ENCODE peak calls at places on chromosomes 16 and 17, in eight cellular contexts. U is effector memory CD4-positive, alpha-beta T cell; B is right cardiac atrium; J is heart left ventricle; F is colonic mucosa; N is hepatocyte; D is mucosa of descending colon; W is cardiac muscle cell. M is an unnamed sample.

GRCh38 chr17:78559749-78560368 is 17.3 kb downstream of the DNAH17 start:
- DNase-seq in F (no peak), B (no peak), U (no peak), W (no peak), J (peak; percentile 54), D (no peak), N (no peak), M (no peak)

GRCh38 chr17:42920922-42921321 is 20.3 kb downstream of the G6PC1 start:
- DNase-seq in D (no peak), F (no peak), N (no peak), J (no peak), B (no peak), W (no peak), U (no peak), M (no peak)

GRCh38 chr17:4247981-4248388 is 15.8 kb downstream of the ANKFY1 start:
- DNase-seq in N (peak; percentile 71), B (no peak), F (peak; percentile 84), W (no peak), D (peak; percentile 85), U (no peak), J (no peak), M (no peak)

GRCh38 chr16:17529982-17530760 is 59.4 kb upstream of the XYLT1 start:
- DNase-seq in W (no peak), N (no peak), B (no peak), J (no peak), F (no peak), U (no peak), D (no peak), M (no peak)

GRCh38 chr17:58507123-58507634 is 7.3 kb downstream of the MTMR4 start:
- DNase-seq in J (peak; percentile 68), U (no peak), D (no peak), F (no peak), N (no peak), W (no peak), B (no peak), M (no peak)

GRCh38 chr17:57366177-57366557 is 109.8 kb downstream of the MSI2 start:
- DNase-seq in F (no peak), B (no peak), J (no peak), U (no peak), D (no peak), W (no peak), N (no peak), M (no peak)

GRCh38 chr17:17877548-17878358 is 41.0 kb upstream of the SREBF1 start:
- DNase-seq in F (peak; percentile 40), B (peak; percentile 94), U (no peak), W (peak; percentile 88), J (peak; percentile 84), D (peak; percentile 66), N (peak; percentile 85), M (peak; percentile 86)

GRCh38 chr17:382644-383533 is 30.3 kb upstream of the RPH3AL start:
- DNase-seq in N (peak; percentile 92), J (no peak), W (peak; percentile 40), F (no peak), U (no peak), B (no peak), D (no peak), M (no peak)

GRCh38 chr17:306116-306515 is 46.5 kb downstream of the RPH3AL start:
- DNase-seq in W (no peak), J (peak; percentile 54), N (no peak), D (peak; percentile 31), U (no peak), B (peak; percentile 47), F (no peak), M (no peak)

GRCh38 chr17:51275381-51275780 is 15.0 kb downstream of the UTP18 start:
- DNase-seq in N (no peak), F (no peak), J (no peak), W (no peak), U (no peak), D (no peak), B (no peak), M (no peak)

GRCh38 chr16:85246973-85247372 is 134.7 kb upstream of the CIBAR2 start:
- DNase-seq in U (no peak), D (no peak), N (no peak), B (no peak), J (no peak), F (no peak), W (no peak), M (no peak)

GRCh38 chr17:58991718-58992331 is 114.9 kb downstream of the TRIM37 start:
- DNase-seq in D (no peak), U (no peak), J (no peak), N (peak; percentile 72), B (no peak), W (no peak), F (peak; percentile 26), M (no peak)

GRCh38 chr17:37083461-37083860 is 134.7 kb downstream of the AATF start:
- DNase-seq in U (no peak), F (no peak), N (no peak), B (no peak), J (no peak), D (no peak), W (no peak), M (no peak)

GRCh38 chr16:84334058-84334457 is 34.3 kb upstream of the ATP2C2 start:
- DNase-seq in F (peak; percentile 67), N (no peak), J (no peak), W (no peak), B (no peak), U (no peak), D (no peak), M (no peak)

GRCh38 chr17:13395872-13396271 is 205.9 kb downstream of the HS3ST3A1 start:
- DNase-seq in N (no peak), W (no peak), F (no peak), B (no peak), J (no peak), U (no peak), D (no peak), M (no peak)

GRCh38 chr17:27635275-27635823 is 4.4 kb downstream of the LGALS9 start:
- DNase-seq in F (peak; percentile 69), U (no peak), N (no peak), W (no peak), D (no peak), J (no peak), B (peak; percentile 31), M (no peak)

GRCh38 chr17:77354721-77355455 is 214.1 kb downstream of the SEC14L1 start:
- DNase-seq in W (no peak), D (peak; percentile 85), U (no peak), B (peak; percentile 93), J (peak; percentile 82), N (peak; percentile 58), F (peak; percentile 63), M (peak; percentile 88)

GRCh38 chr16:72298947-72299346 is 127.0 kb upstream of the PMFBP1 start:
- DNase-seq in D (no peak), U (no peak), W (no peak), N (no peak), J (no peak), F (no peak), B (no peak), M (no peak)

GRCh38 chr17:39118674-39119419 is 32.6 kb downstream of the PLXDC1 start:
- DNase-seq in D (no peak), F (no peak), U (no peak), W (no peak), B (peak; percentile 47), J (no peak), N (no peak), M (no peak)

GRCh38 chr16:81143921-81144471 is 47.8 kb upstream of the GCSH start:
- DNase-seq in F (no peak), W (no peak), J (no peak), N (peak; percentile 39), B (no peak), U (no peak), D (no peak), M (no peak)

GRCh38 chr17:58837699-58838098 is 82.0 kb downstream of the PPM1E start:
- DNase-seq in B (no peak), D (no peak), N (no peak), F (no peak), U (no peak), W (no peak), J (no peak), M (no peak)

GRCh38 chr16:30069575-30070462 is 4.3 kb downstream of the ALDOA start:
- DNase-seq in U (no peak), D (no peak), W (peak; percentile 27), F (no peak), J (peak; percentile 67), N (no peak), B (peak; percentile 78), M (no peak)
- H3K4me3 ChIP-seq in U (no peak overlapping the region), D (no peak overlapping the region), W (no peak overlapping the region), F (no peak overlapping the region), J (peak overlapping the region; percentile 1), N (no peak overlapping the region), B (no peak overlapping the region), M (no peak overlapping the region)

DNA sequence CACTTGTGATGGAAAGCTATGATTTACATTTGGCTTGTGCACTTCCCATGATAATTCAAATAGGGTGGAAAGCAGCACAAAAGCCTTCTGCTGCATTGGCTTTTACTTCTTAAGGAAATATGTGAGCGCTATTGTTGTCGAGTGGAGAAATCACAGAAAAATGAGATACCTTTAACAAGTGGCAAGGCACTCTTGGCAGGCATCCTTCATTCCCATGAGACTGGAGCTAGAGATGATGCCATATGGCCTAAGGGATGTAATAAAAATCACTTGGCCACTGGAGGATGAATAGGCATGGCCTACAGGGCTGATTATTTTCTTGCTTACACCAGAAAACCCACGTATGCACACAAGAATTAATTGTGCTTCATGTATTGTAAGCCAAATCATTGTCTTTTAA is 389.1 kb downstream of the CDH13 start:
- DNase-seq in W (no peak), B (no peak), J (no peak), U (no peak), D (no peak), N (no peak), F (no peak), M (no peak)
- H3K4me1 ChIP-seq in W (no peaks in the 10 kb centered on the region), B (no peaks in the 10 kb centered on the region), J (peaks cover 4% of the 10 kb centered on the region), U (no peaks in the 10 kb centered on the region), D (no peaks in the 10 kb centered on the region), N (no peaks in the 10 kb centered on the region), F (no peaks in the 10 kb centered on the region), M (no peaks in the 10 kb centered on the region)

GRCh38 chr16:68367440-68367839 is 56.6 kb downstream of the PRMT7 start:
- DNase-seq in D (peak; percentile 45), N (no peak), B (no peak), U (no peak), F (no peak), J (no peak), W (no peak), M (no peak)

GRCh38 chr16:68368602-68368944 is 57.8 kb downstream of the PRMT7 start:
- DNase-seq in J (no peak), F (no peak), N (no peak), D (peak; percentile 47), U (no peak), B (no peak), W (no peak), M (no peak)

GRCh38 chr16:68367034-68367433 is 56.2 kb downstream of the PRMT7 start:
- DNase-seq in B (no peak), U (no peak), W (peak; percentile 72), D (peak; percentile 40), J (no peak), F (peak; percentile 72), N (peak; percentile 60), M (no peak)

GRCh38 chr16:68369168-68369567 is 58.3 kb downstream of the PRMT7 start:
- DNase-seq in F (no peak), D (peak; percentile 24), J (peak; percentile 14), B (no peak), N (no peak), W (no peak), U (no peak), M (no peak)

GRCh38 chr16:68367891-68368601 is 57.2 kb downstream of the PRMT7 start:
- DNase-seq in F (no peak), J (peak; percentile 49), W (no peak), N (no peak), D (peak; percentile 31), U (no peak), B (no peak), M (no peak)
- H3K4me3 ChIP-seq in F (no peak overlapping the region), J (no peak overlapping the region), W (no peak overlapping the region), N (no peak overlapping the region), D (no peak overlapping the region), U (no peak overlapping the region), B (no peak overlapping the region), M (no peak overlapping the region)

GRCh38 chr17:64103751-64104364 is 26.1 kb downstream of the ERN1 start:
- DNase-seq in F (no peak), U (no peak), B (no peak), D (no peak), W (no peak), J (no peak), N (no peak), M (no peak)
- H3K4me1 ChIP-seq in F (peaks cover 4% of the 10 kb centered on the region), U (peaks cover 36% of the 10 kb centered on the region), B (no peaks in the 10 kb centered on the region), D (peaks cover 15% of the 10 kb centered on the region), W (no peaks in the 10 kb centered on the region), J (peaks cover 3% of the 10 kb centered on the region), N (peaks cover 3% of the 10 kb centered on the region), M (no peaks in the 10 kb centered on the region)